ENCODE peak calls at places on chromosome 20, in five cellular contexts. D, A, E, K and B are unnamed samples.
A peak's percentile ranks its signal among the peaks of the same experiment; 100 is the strongest.

GRCh38 chr20:50304501-50304856 is 113.8 kb downstream of the CEBPB start:
- DNase-seq in D (no peak), K (no peak), E (peak; percentile 17), A (peak; percentile 91), B (no peak)

GRCh38 chr20:57921701-57922482 is 212.1 kb upstream of the PMEPA1 start:
- DNase-seq in E (no peak), D (no peak), A (no peak), K (no peak), B (no peak)

GRCh38 chr20:47456952-47457724 is 44.5 kb upstream of the NCOA3 start:
- DNase-seq in E (no peak), D (no peak), K (no peak), A (peak; percentile 72), B (no peak)

GRCh38 chr20:5786930-5787826 is 37.0 kb downstream of the SHLD1 start:
- DNase-seq in A (peak; percentile 64), E (no peak), K (no peak), D (no peak), B (no peak)

GRCh38 chr20:50919567-50919966 is 11.7 kb downstream of the ADNP start:
- DNase-seq in K (no peak), E (no peak), A (peak; percentile 84), D (no peak), B (no peak)

GRCh38 chr20:43904195-43904594 is 10.5 kb upstream of the TOX2 start:
- DNase-seq in K (no peak), A (no peak), D (peak; percentile 58), E (no peak), B (peak; percentile 58)

GRCh38 chr20:45359406-45360148 is 3.4 kb upstream of the SYS1 start:
- DNase-seq in A (no peak), D (no peak), E (no peak), K (no peak), B (no peak)

GRCh38 chr20:48107560-48107959 is 322.3 kb upstream of the SULF2 start:
- DNase-seq in E (no peak), A (no peak), D (no peak), K (no peak), B (no peak)

GRCh38 chr20:3753098-3753497 is 14.5 kb downstream of the ADISSP start:
- DNase-seq in K (peak; percentile 84), E (peak; percentile 81), A (peak; percentile 73), D (peak; percentile 52), B (peak; percentile 83)

GRCh38 chr20:62804632-62805364 is at the start of gene OGFR:
- DNase-seq in E (peak; percentile 55), A (peak; percentile 38), D (no peak), K (peak; percentile 66), B (peak; percentile 54)

GRCh38 chr20:58747400-58747672 is 54.7 kb downstream of the NPEPL1 start:
- DNase-seq in E (no peak), A (no peak), K (no peak), D (no peak), B (no peak)

GRCh38 chr20:57819291-57819690 is 109.5 kb upstream of the PMEPA1 start:
- DNase-seq in D (no peak), A (no peak), K (no peak), E (no peak), B (no peak)

GRCh38 chr20:16518068-16518783 is 55.0 kb downstream of the KIF16B start:
- DNase-seq in K (no peak), A (peak; percentile 42), D (peak; percentile 9), E (peak; percentile 56), B (peak; percentile 73)

GRCh38 chr20:51022803-51023616 is at the start of gene KCNG1:
- DNase-seq in D (peak; percentile 78), E (peak; percentile 86), A (peak; percentile 75), K (peak; percentile 87), B (peak; percentile 93)

GRCh38 chr20:15528386-15529111 is 1044.7 kb downstream of the KIF16B start:
- DNase-seq in D (no peak), E (no peak), A (no peak), K (no peak), B (no peak)

GRCh38 chr20:34877002-34877264 is 521 bp downstream of the ACSS2 start:
- DNase-seq in E (no peak), D (no peak), A (no peak), K (no peak), B (no peak)
- H3K18ac ChIP-seq in E (no peak overlapping the region), D (peak overlapping the region; percentile 85), A (peak overlapping the region; percentile 43), K (no peak overlapping the region), B (peak overlapping the region; percentile 81)

GRCh38 chr20:52972190-52972937 is at the start of gene TSHZ2:
- DNase-seq in A (peak; percentile 1), E (peak; percentile 52), D (no peak), K (peak; percentile 56), B (peak; percentile 48)
- H2BK15ac ChIP-seq in A (no peak within 1 kb of the TSS), E (no peak within 1 kb of the TSS), D (peak within 1 kb of the TSS; percentile 18), K (peak within 1 kb of the TSS; percentile 41), B (no peak within 1 kb of the TSS)

DNA sequence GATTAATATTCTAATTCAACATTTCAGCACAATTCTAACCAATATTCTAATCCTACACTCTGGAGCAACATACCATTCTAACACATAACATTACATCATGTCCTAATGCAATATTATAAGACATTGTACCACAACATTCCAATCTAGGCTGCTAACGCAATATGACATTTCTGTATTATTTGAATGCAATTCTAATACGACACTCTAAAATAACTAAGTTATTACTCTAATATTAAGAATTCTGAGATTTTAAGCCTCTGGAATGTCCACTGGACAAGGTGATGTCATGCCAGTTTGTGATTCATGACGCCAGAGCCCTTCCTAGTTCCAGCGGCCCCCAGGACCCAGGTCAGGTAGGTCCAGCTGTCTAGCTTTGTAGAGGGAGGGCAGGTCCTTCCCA is 69.7 kb upstream of the SIRPA start:
- DNase-seq in D (no peak), K (no peak), E (no peak), A (peak; percentile 87), B (no peak)
- H3K18ac ChIP-seq in D (no peak overlapping the region), K (no peak overlapping the region), E (no peak overlapping the region), A (peak overlapping the region; percentile 90), B (no peak overlapping the region)

GRCh38 chr20:38277691-38278090 is 17.2 kb upstream of the KIAA1755 start:
- DNase-seq in D (no peak), E (no peak), K (no peak), A (no peak), B (no peak)

GRCh38 chr20:38277285-38277684 is 16.8 kb upstream of the KIAA1755 start:
- DNase-seq in A (no peak), D (no peak), K (no peak), E (no peak), B (no peak)

GRCh38 chr20:38278763-38279162 is 18.2 kb upstream of the KIAA1755 start:
- DNase-seq in A (no peak), K (no peak), E (no peak), D (no peak), B (no peak)

GRCh38 chr20:38275815-38276550 is 15.4 kb upstream of the KIAA1755 start:
- DNase-seq in A (peak; percentile 96), K (no peak), D (no peak), E (no peak), B (no peak)

GRCh38 chr20:38278150-38278549 is 17.6 kb upstream of the KIAA1755 start:
- DNase-seq in D (peak; percentile 32), A (peak; percentile 54), K (no peak), E (no peak), B (no peak)
- H2BK15ac ChIP-seq in D (no peak overlapping the region), A (peak overlapping the region; percentile 88), K (no peak overlapping the region), E (no peak overlapping the region), B (no peak overlapping the region)

DNA sequence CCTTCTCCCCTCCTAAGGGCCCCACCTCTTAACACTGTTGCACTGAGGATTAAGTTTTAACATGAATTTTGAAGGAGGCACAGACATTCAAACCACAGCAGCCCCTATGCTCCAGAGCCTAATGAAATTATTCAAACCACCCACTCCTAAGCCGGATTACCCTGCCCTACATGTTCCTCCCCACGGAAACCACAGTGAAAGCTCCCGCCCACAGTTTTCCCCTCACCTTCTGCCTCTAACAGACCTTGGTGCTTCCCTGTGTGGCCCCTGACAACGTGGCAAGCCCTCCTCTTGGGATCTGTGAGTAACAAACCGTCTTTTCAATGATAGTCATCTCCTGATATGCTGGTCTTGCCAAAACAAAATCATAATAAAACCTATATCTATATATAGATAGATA is 74.8 kb downstream of the RIN2 start:
- DNase-seq in E (no peak), A (no peak), D (no peak), K (no peak), B (no peak)
- H3K18ac ChIP-seq in E (no peak overlapping the region), A (peak overlapping the region; percentile 34), D (no peak overlapping the region), K (no peak overlapping the region), B (no peak overlapping the region)

GRCh38 chr20:32585011-32585518 is at the start of gene NOL4L:
- DNase-seq in D (no peak), K (peak; percentile 69), A (no peak), E (no peak), B (no peak)

GRCh38 chr20:32582659-32583580 is 2.2 kb downstream of the NOL4L start:
- DNase-seq in D (peak; percentile 67), E (no peak), A (no peak), K (peak; percentile 72), B (peak; percentile 53)

GRCh38 chr20:32585519-32586127 is 490 bp upstream of the NOL4L start:
- DNase-seq in K (peak; percentile 68), E (no peak), A (no peak), D (no peak), B (no peak)

GRCh38 chr20:32581839-32582658 is 3.1 kb downstream of the NOL4L start:
- DNase-seq in A (no peak), D (no peak), K (peak; percentile 65), E (no peak), B (no peak)

GRCh38 chr20:32583581-32584045 is 1.5 kb downstream of the NOL4L start:
- DNase-seq in A (no peak), D (no peak), K (no peak), E (no peak), B (peak; percentile 34)
- H2BK15ac ChIP-seq in A (no peak overlapping the region), D (peak overlapping the region; percentile 82), K (no peak overlapping the region), E (no peak overlapping the region), B (no peak overlapping the region)

DNA sequence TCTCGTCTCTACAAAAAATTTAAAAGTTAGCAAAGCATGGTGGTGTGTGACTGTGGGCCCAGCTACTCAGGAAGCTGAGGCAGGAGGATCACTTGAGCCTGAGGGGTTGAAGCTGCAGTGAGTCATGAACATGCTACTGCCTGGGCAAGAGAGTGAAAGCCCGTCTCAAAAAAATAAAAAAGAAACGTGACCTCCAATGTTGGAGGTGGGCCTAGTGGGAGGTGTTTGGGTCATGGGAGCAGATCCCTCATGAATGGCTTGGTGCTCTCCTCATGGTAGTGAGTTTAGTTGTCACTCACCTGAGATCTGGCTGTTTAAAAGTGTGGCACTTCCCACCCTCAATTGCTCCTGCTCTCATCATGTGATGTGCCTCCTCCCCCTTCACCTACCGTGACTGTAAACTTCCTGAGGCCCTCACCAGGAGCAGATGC is 24.3 kb downstream of the RBL1 start:
- DNase-seq in K (no peak), E (no peak), D (no peak), A (peak; percentile 67), B (peak; percentile 6)
- H3K18ac ChIP-seq in K (no peak overlapping the region), E (no peak overlapping the region), D (no peak overlapping the region), A (peak overlapping the region; percentile 25), B (no peak overlapping the region)